ENCODE peak calls at places on chromosomes 5 and 9, in seven cellular contexts. H is T-cell; Z is HepG2; G is activated T-helper 1 cell treated with anti-CD3 and anti-CD28 coated beads, Interleukin-12 subunit alpha, Interleukin-12 subunit beta, Interleukin-2, Interleukin-4 antibody, amounts not matched to agents 30 ng/mL and 10 ng/mL and 1 ng/mL, durations not matched to agents 14 hours and 24 hours and 36 hours; L is AG09319; O is neural crest cell; P is activated CD4-positive, CD25-positive, alpha-beta regulatory T cell treated with anti-CD3 and anti-CD28 coated beads, Interleukin-2, amount 50 U/mL, for 72 hours. W is an unnamed sample.

GRCh38 chr5:67495072-67495471 is 298.5 kb upstream of the CD180 start:
- DNase-seq in P (no peak), Z (no peak), O (no peak), G (no peak), L (no peak), H (no peak), W (no peak)

GRCh38 chr5:29543501-29543900 is 1650.0 kb upstream of the CDH6 start:
- DNase-seq in L (no peak), P (no peak), H (no peak), O (no peak), Z (no peak), G (no peak), W (no peak)

GRCh38 chr5:157558089-157558595 is 17.4 kb downstream of the ADAM19 start:
- DNase-seq in P (no peak), O (no peak), H (no peak), G (no peak), L (no peak), Z (peak), W (peak)

GRCh38 chr9:136326777-136327312 is 494 bp upstream of the GPSM1 start:
- DNase-seq in H (no peak), Z (no peak), G (no peak), O (no peak), P (no peak), L (no peak), W (no peak)

GRCh38 chr5:53679261-53679660 is 118.8 kb downstream of the NDUFS4 start:
- DNase-seq in L (no peak), H (no peak), O (no peak), G (no peak), Z (no peak), P (no peak), W (no peak)

GRCh38 chr9:90012825-90013425 is 408.1 kb downstream of the GADD45G start:
- DNase-seq in P (no peak), Z (no peak), H (no peak), G (no peak), L (no peak), O (no peak), W (no peak)

GRCh38 chr9:37904647-37905505 is 949 bp upstream of the SLC25A51 start:
- DNase-seq in O (no peak), L (no peak), Z (no peak), H (no peak), G (no peak), P (no peak), W (no peak)

GRCh38 chr5:1508679-1509290 is 15.0 kb downstream of the LPCAT1 start:
- DNase-seq in G (no peak), H (no peak), O (no peak), Z (no peak), L (no peak), P (no peak), W (no peak)

GRCh38 chr5:57532513-57533497 is 50.2 kb upstream of the ACTBL2 start:
- DNase-seq in H (no peak), Z (no peak), G (no peak), O (no peak), P (no peak), L (no peak), W (no peak)